ENCODE peak calls at places on chromosomes 12 and 14, in six cellular contexts. Q is mesendoderm, M is H9, I is IMR-90, D is neuronal stem cell, C is H1. P is an unnamed sample.

GRCh38 chr14:26984318-26985177 is 386.7 kb upstream of the NOVA1 start:
- DNase-seq in D (peak), C (peak), M (peak), I (peak), Q (peak), P (peak)

GRCh38 chr12:52209321-52209720 is 17.5 kb upstream of the KRT80 start:
- DNase-seq in Q (no peak), D (no peak), M (no peak), C (no peak), I (no peak), P (no peak)

GRCh38 chr12:79776111-79776510 is 85.3 kb upstream of the PAWR start:
- DNase-seq in D (no peak), M (no peak), Q (no peak), I (peak), C (no peak), P (peak)

GRCh38 chr12:117072106-117072505 is 27.1 kb downstream of the TESC start:
- DNase-seq in I (no peak), Q (no peak), M (no peak), C (no peak), D (no peak), P (no peak)

GRCh38 chr12:48601013-48601756 is 31.3 kb upstream of the LALBA start:
- DNase-seq in D (peak), Q (peak), C (peak), M (peak), I (peak), P (peak)

GRCh38 chr12:14564336-14564959 is 3.2 kb downstream of the PLBD1 start:
- DNase-seq in M (no peak), C (no peak), Q (peak), I (no peak), D (no peak), P (no peak)

GRCh38 chr14:26896447-26896846 is 298.6 kb upstream of the NOVA1 start:
- DNase-seq in M (no peak), C (no peak), D (no peak), I (peak), Q (no peak), P (peak)

GRCh38 chr12:90909069-90909676 is 45.8 kb downstream of the CCER1 start:
- DNase-seq in D (peak), M (peak), Q (peak), I (peak), C (peak), P (peak)

GRCh38 chr14:94867931-94868597 is 98.2 kb upstream of the GSC start:
- DNase-seq in C (no peak), I (no peak), M (no peak), Q (peak), D (no peak), P (no peak)

GRCh38 chr12:27387473-27387872 is 54.8 kb downstream of the BMAL2 start:
- DNase-seq in Q (no peak), M (no peak), I (no peak), C (no peak), D (no peak), P (no peak)

GRCh38 chr14:99907761-99908652 is 114.8 kb downstream of the EML1 start:
- DNase-seq in I (no peak), M (no peak), C (peak), D (no peak), Q (no peak), P (no peak)

GRCh38 chr12:11746024-11746771 is 96.7 kb downstream of the ETV6 start:
- DNase-seq in M (no peak), I (peak), Q (peak), C (no peak), D (no peak), P (peak)

GRCh38 chr12:117501470-117501869 is 140.0 kb upstream of the NOS1 start:
- DNase-seq in C (no peak), Q (no peak), M (no peak), I (no peak), D (no peak), P (no peak)

GRCh38 chr12:120098756-120099470 is 17.6 kb downstream of the RAB35 start:
- DNase-seq in D (no peak), Q (no peak), M (no peak), C (no peak), I (no peak), P (no peak)

GRCh38 chr12:63103489-63104131 is 47.4 kb downstream of the AVPR1A start:
- DNase-seq in I (peak), M (no peak), D (no peak), Q (peak), C (no peak), P (peak)

GRCh38 chr12:15732341-15733061 is 56.7 kb downstream of the EPS8 start:
- DNase-seq in Q (no peak), M (no peak), I (no peak), C (no peak), D (no peak), P (peak)

GRCh38 chr14:51581017-51581881 is 70.5 kb upstream of the FRMD6 start:
- DNase-seq in M (no peak), I (peak), D (no peak), C (no peak), Q (no peak), P (peak)

GRCh38 chr12:65152012-65152411 is 17.4 kb upstream of the LEMD3 start:
- DNase-seq in D (no peak), C (no peak), Q (peak), I (no peak), M (no peak), P (no peak)

GRCh38 chr14:73283592-73284379 is 46.5 kb downstream of the PAPLN start:
- DNase-seq in M (peak), I (peak), C (no peak), D (peak), Q (peak), P (no peak)

GRCh38 chr12:9071976-9072375 is 43.7 kb downstream of the A2M start:
- DNase-seq in D (no peak), M (no peak), C (no peak), I (no peak), Q (no peak), P (no peak)

GRCh38 chr12:76025601-76026575 is 5.7 kb downstream of the PHLDA1 start:
- DNase-seq in M (no peak), Q (no peak), C (no peak), I (peak), D (no peak), P (peak)

GRCh38 chr12:94023879-94024278 is 124.5 kb upstream of the PLXNC1 start:
- DNase-seq in M (no peak), Q (no peak), C (no peak), I (no peak), D (no peak), P (no peak)

GRCh38 chr14:21053184-21054122 is 4.2 kb upstream of the RNASE8 start:
- DNase-seq in M (no peak), I (no peak), D (no peak), C (no peak), Q (no peak), P (no peak)

GRCh38 chr14:50800032-50800431 is 30.9 kb downstream of the NIN start:
- DNase-seq in D (no peak), M (no peak), C (no peak), I (peak), Q (no peak), P (peak)

GRCh38 chr12:76636141-76636692 is 76.6 kb upstream of the OSBPL8 start:
- DNase-seq in I (peak), Q (peak), C (no peak), M (no peak), D (no peak), P (no peak)

GRCh38 chr14:22887990-22888378 is 5.0 kb downstream of the REM2 start:
- DNase-seq in M (no peak), I (no peak), C (no peak), Q (no peak), D (no peak), P (no peak)

GRCh38 chr14:67487937-67488893 is at the start of gene TMEM229B:
- DNase-seq in D (no peak), I (no peak), Q (no peak), C (no peak), M (no peak), P (peak)

DNA sequence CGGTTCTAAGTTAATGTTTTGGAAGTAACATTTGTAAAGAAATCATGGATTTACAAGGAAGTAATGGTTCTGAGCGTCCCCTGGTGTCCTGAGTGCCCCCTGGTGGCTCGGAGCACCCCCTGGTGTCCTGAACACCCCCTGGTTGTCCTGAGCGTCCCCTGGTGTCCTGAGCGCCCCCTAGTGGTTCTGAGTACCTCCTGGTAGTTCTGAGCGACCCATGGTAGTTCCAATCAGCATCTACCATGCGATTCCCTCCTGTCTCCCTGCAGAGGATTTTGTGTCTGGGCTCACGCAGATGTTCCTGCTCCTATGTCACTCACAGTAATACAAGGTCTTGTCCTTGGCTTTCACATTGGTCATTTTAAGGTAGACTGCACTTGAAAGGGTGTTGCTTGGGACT is 1352.9 kb downstream of the TMEM121 start:
- DNase-seq in M (no peak), C (peak), D (no peak), I (no peak), Q (no peak), P (no peak)
- H2BK15ac ChIP-seq in M (no peak), C (no peak), D (no peak), I (no peak), Q (no peak), P (no peak)

GRCh38 chr12:19451196-19451595 is 11.9 kb downstream of the AEBP2 start:
- DNase-seq in D (no peak), Q (peak), I (peak), M (no peak), C (peak), P (peak)
- H2BK15ac ChIP-seq in D (no peak), Q (no peak), I (no peak), M (no peak), C (no peak), P (no peak)

GRCh38 chr14:90024910-90025309 is 36.9 kb upstream of the KCNK13 start:
- DNase-seq in C (no peak), M (no peak), Q (no peak), D (no peak), I (no peak), P (no peak)

GRCh38 chr14:90017371-90017770 is 44.4 kb upstream of the KCNK13 start:
- DNase-seq in I (peak), Q (no peak), C (no peak), M (no peak), D (no peak), P (no peak)

GRCh38 chr14:90023176-90023896 is 38.5 kb upstream of the KCNK13 start:
- DNase-seq in Q (no peak), C (no peak), I (peak), D (no peak), M (no peak), P (peak)

DNA sequence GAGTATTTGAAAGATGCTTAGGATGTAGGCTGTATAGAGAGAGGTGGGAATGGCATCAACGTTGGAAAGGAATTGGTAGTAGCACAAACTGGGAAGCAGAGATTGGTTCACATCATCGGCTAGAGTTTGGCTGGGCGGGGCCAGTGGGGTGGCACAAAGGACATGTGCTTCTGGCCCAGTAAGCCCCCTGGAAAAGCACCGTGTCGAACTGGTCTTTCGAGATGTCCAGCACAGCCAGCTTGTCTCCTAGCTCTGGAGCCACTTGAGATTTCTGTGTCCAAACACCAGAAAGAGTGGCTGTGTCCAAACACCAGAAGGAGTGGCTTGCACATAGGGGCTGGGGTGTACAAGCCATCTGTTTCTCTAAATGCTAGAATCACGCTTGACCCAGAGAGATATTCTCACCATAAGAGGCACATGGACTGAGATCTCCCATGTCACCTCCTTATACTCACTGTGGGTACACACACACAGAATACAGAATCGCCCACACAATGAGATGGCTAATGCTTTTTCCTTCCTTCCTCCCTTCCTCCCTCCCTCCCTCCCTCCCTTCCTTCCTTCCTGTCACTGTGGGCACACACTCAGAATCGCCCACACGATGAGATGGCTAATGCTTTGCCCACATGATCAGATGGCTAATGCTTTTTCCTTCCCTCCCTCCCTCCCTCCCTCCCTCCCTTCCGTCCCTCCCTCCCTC is 41.8 kb upstream of the KCNK13 start:
- DNase-seq in M (no peak), C (no peak), I (no peak), Q (no peak), D (no peak), P (no peak)
- H2BK15ac ChIP-seq in M (no peak), C (no peak), I (no peak), Q (no peak), D (no peak), P (no peak)

GRCh38 chr14:24429395-24430142 is at the start of the genes CBLN3 and KHNYN:
- DNase-seq in I (peak), D (peak), Q (peak), C (peak), M (peak), P (peak)
- H2BK15ac ChIP-seq in I (peak), D (peak), Q (no peak), C (peak), M (no peak), P (peak)

GRCh38 chr12:40618621-40619020 is 73.6 kb upstream of the CNTN1 start:
- DNase-seq in Q (no peak), C (no peak), I (no peak), D (no peak), M (no peak), P (no peak)

GRCh38 chr12:40620564-40621019 is 71.6 kb upstream of the CNTN1 start:
- DNase-seq in C (no peak), M (no peak), Q (no peak), D (no peak), I (no peak), P (no peak)

GRCh38 chr12:40616383-40616900 is 75.8 kb upstream of the CNTN1 start:
- DNase-seq in Q (no peak), M (no peak), D (no peak), I (no peak), C (no peak), P (no peak)

DNA sequence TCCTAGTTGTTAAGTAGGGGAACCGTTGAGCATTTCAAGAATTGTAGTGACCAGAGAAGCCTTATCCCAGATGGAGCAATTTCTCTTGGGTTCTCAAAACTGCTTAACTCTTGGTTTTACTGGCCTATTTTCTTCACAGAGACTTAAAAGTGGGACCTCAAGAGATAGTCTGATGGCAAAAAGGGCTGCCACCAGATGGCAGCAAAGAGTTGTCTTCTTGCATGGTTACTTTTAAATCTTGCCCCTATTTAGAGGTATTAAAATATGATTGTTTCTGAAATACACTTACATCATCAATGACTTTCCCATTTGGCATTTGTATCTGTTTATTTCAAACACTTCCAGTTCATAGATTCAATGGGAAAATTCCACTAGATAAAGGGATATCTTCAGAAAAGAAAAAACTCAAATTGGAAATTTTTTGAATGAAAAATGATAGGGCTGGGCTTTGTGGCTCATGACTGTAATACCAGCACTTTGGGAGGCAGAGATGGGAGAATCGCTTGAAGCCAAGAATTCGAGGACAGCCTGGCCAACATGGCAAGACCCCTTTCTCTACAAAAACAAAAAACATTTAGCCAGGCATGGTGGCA is 69.9 kb upstream of the CNTN1 start:
- DNase-seq in M (peak), Q (peak), I (peak), C (peak), D (peak), P (peak)
- H2BK15ac ChIP-seq in M (no peak), Q (no peak), I (no peak), C (no peak), D (no peak), P (no peak)

GRCh38 chr14:55944757-55945156 is 173.5 kb upstream of the PELI2 start:
- DNase-seq in C (no peak), M (no peak), I (no peak), D (no peak), Q (no peak), P (no peak)

GRCh38 chr14:55942826-55943225 is 175.4 kb upstream of the PELI2 start:
- DNase-seq in D (no peak), Q (no peak), I (no peak), M (no peak), C (no peak), P (no peak)

GRCh38 chr14:55951366-55952206 is 166.6 kb upstream of the PELI2 start:
- DNase-seq in C (no peak), I (no peak), D (peak), M (no peak), Q (peak), P (no peak)

GRCh38 chr14:55949708-55950107 is 168.5 kb upstream of the PELI2 start:
- DNase-seq in M (no peak), Q (no peak), I (no peak), C (no peak), D (no peak), P (no peak)

DNA sequence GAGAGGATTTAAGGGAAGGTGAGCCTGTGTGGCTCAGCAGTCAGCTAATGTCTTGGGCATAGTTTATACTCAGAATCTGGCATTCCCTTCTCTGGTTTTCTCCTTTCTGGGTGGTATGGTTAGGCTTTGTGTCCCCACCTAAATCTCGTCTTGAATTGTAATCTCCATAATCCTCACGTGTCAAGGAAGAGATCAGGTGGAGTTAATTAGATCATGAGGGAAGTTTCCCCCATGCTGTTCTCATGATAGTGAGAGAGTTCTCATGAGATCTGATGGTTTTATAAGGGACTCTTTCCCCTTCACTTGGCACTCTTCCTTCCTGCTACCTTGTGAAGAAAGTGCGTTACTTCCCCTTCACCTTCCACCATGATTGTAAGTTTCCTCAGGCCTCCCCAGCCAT is 169.8 kb upstream of the PELI2 start:
- DNase-seq in I (no peak), Q (peak), C (no peak), D (no peak), M (no peak), P (no peak)
- H2BK15ac ChIP-seq in I (no peak), Q (no peak), C (no peak), D (no peak), M (no peak), P (no peak)

DNA sequence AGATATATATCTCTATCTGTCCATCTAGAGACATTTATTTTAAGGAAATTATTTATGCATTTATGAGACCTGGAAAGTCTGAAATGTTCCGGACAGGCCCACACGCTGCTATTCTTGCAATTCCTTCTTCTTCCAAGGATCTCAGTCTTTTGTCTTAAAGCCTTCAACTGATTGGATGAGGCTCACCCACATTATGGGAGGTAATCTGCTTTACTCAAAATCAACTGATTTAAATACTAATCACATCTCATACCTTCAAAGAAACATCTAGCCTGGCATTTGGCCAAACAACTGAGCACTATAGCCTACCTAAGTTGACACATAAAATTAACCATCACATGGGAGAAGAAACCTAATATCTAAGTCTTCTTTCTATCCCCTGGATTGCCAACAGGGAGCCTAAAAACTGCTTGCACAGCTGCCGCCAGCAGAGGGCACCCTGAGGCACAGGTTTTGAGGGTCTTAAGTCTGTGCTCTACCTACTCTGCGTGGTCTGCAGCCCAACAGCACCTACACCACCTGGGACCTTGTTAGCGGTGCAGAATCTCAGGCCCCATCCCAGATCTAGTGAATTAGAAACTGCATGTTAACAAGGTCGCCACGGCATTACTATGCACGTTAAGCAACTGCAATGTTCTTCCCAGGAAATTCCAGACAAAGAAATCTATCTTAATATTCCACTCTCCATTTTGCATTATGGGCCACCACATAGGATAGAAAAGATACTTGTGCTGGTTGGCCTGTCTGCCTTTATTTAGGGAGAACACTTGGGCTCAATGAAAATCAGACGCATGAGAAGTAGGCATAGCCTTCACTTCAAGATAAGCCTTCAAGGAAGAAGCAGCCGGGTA is 249.7 kb downstream of the FOXG1 start:
- DNase-seq in C (peak), Q (peak), D (peak), M (peak), I (peak), P (peak)
- H2BK15ac ChIP-seq in C (no peak), Q (no peak), D (no peak), M (no peak), I (no peak), P (no peak)

DNA sequence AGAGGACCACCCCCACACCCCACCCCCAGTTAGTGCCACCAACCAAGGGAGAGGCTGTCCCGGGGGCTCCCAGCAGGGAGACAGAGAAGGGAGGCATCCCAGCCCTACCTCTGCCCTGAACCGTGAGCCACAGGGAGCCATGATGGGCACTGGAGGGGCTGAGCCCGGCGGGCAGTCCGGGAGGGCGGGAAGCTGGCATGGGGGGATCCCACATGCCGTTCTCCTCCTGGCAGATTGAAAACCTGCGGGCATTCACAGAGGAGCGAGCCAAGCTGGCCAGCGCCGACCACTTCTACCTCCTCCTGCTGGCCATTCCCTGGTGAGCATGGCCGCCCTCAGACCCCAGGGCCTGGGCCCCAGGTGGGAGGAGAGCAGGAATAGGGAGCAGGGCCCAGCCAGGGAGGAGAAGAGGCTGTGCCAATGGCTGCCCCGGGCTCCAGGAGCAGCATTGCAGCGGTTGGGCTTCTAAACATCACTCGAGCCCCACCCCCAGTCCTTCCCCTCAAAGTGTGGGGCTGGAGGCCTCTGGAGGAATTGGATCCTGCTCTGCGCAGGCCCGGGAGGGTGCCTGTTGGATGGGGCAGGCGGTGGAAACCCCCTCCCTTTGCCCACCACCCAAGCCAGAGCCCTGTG is 14.5 kb upstream of the ADSS1 start:
- DNase-seq in M (no peak), I (no peak), Q (no peak), D (no peak), C (no peak), P (no peak)
- H2BK15ac ChIP-seq in M (no peak), I (no peak), Q (no peak), D (no peak), C (no peak), P (no peak)

P was measured in mesenchymal stem cell.